ENCODE peak calls at places on chromosomes 5 and 9, in eight cellular contexts. One of them, this sample, is unnamed.

GRCh38 chr5:530556-530955 is 6.3 kb upstream of the SLC9A3 start:
- DNase-seq in thyroid gland: peak
- DNase-seq in Peyer's patch: no peak
- DNase-seq in fibroblast of lung: no peak
- DNase-seq in right atrium auricular region: no peak
- DNase-seq in AG04450: no peak
- DNase-seq in spleen: peak
- DNase-seq in cardiac muscle cell: no peak
- DNase-seq in this sample: no peak

GRCh38 chr5:125151150-125151932 is 404.9 kb upstream of the ZNF608 start:
- DNase-seq in thyroid gland: no peak
- DNase-seq in Peyer's patch: no peak
- DNase-seq in fibroblast of lung: peak
- DNase-seq in right atrium auricular region: no peak
- DNase-seq in AG04450: no peak
- DNase-seq in spleen: no peak
- DNase-seq in cardiac muscle cell: no peak
- DNase-seq in this sample: no peak

GRCh38 chr9:6827370-6827949 is 69.7 kb downstream of the KDM4C start:
- DNase-seq in thyroid gland: no peak
- DNase-seq in Peyer's patch: no peak
- DNase-seq in fibroblast of lung: peak
- DNase-seq in right atrium auricular region: no peak
- DNase-seq in AG04450: peak
- DNase-seq in spleen: no peak
- DNase-seq in cardiac muscle cell: peak
- DNase-seq in this sample: peak

GRCh38 chr9:98506422-98507054 is 202.2 kb downstream of the GABBR2 start:
- DNase-seq in thyroid gland: no peak
- DNase-seq in Peyer's patch: no peak
- DNase-seq in fibroblast of lung: no peak
- DNase-seq in right atrium auricular region: no peak
- DNase-seq in AG04450: no peak
- DNase-seq in spleen: no peak
- DNase-seq in cardiac muscle cell: no peak
- DNase-seq in this sample: no peak

GRCh38 chr5:176609724-176610429 is at the start of gene GPRIN1:
- DNase-seq in thyroid gland: peak
- DNase-seq in Peyer's patch: peak
- DNase-seq in fibroblast of lung: peak
- DNase-seq in right atrium auricular region: no peak
- DNase-seq in AG04450: no peak
- DNase-seq in spleen: peak
- DNase-seq in cardiac muscle cell: peak
- DNase-seq in this sample: peak

GRCh38 chr5:34048143-34048542 is 5.1 kb upstream of the C1QTNF3 start:
- DNase-seq in thyroid gland: no peak
- DNase-seq in Peyer's patch: no peak
- DNase-seq in fibroblast of lung: no peak
- DNase-seq in right atrium auricular region: no peak
- DNase-seq in AG04450: no peak
- DNase-seq in spleen: no peak
- DNase-seq in cardiac muscle cell: no peak
- DNase-seq in this sample: no peak

GRCh38 chr5:113520429-113520828 is 6.9 kb downstream of the YTHDC2 start:
- DNase-seq in thyroid gland: no peak
- DNase-seq in Peyer's patch: no peak
- DNase-seq in fibroblast of lung: peak
- DNase-seq in right atrium auricular region: no peak
- DNase-seq in AG04450: no peak
- DNase-seq in spleen: no peak
- DNase-seq in cardiac muscle cell: no peak
- DNase-seq in this sample: peak

GRCh38 chr9:131590907-131591844 is 45.9 kb downstream of the PRRT1B start:
- DNase-seq in thyroid gland: peak
- DNase-seq in Peyer's patch: peak
- DNase-seq in fibroblast of lung: peak
- DNase-seq in right atrium auricular region: peak
- DNase-seq in AG04450: peak
- DNase-seq in spleen: peak
- DNase-seq in cardiac muscle cell: peak
- DNase-seq in this sample: peak

GRCh38 chr5:8585230-8586018 is 716.5 kb downstream of the MTRR start:
- DNase-seq in thyroid gland: no peak
- DNase-seq in Peyer's patch: no peak
- DNase-seq in fibroblast of lung: peak
- DNase-seq in right atrium auricular region: no peak
- DNase-seq in AG04450: no peak
- DNase-seq in spleen: no peak
- DNase-seq in cardiac muscle cell: no peak
- DNase-seq in this sample: no peak

GRCh38 chr9:136743639-136744211 is 985 bp upstream of the LCN10 start:
- DNase-seq in thyroid gland: no peak
- DNase-seq in Peyer's patch: no peak
- DNase-seq in fibroblast of lung: no peak
- DNase-seq in right atrium auricular region: no peak
- DNase-seq in AG04450: no peak
- DNase-seq in spleen: no peak
- DNase-seq in cardiac muscle cell: no peak
- DNase-seq in this sample: no peak

GRCh38 chr9:136740971-136741884 is 1.5 kb downstream of the LCN10 start:
- DNase-seq in thyroid gland: peak
- DNase-seq in Peyer's patch: peak
- DNase-seq in fibroblast of lung: peak
- DNase-seq in right atrium auricular region: no peak
- DNase-seq in AG04450: no peak
- DNase-seq in spleen: no peak
- DNase-seq in cardiac muscle cell: peak
- DNase-seq in this sample: no peak

GRCh38 chr9:136744747-136745146 is 2.0 kb upstream of the LCN10 start:
- DNase-seq in thyroid gland: no peak
- DNase-seq in Peyer's patch: no peak
- DNase-seq in fibroblast of lung: no peak
- DNase-seq in right atrium auricular region: no peak
- DNase-seq in AG04450: no peak
- DNase-seq in spleen: no peak
- DNase-seq in cardiac muscle cell: no peak
- DNase-seq in this sample: no peak

GRCh38 chr9:136741885-136742568 is 713 bp downstream of the LCN10 start:
- DNase-seq in thyroid gland: peak
- DNase-seq in Peyer's patch: peak
- DNase-seq in fibroblast of lung: no peak
- DNase-seq in right atrium auricular region: no peak
- DNase-seq in AG04450: no peak
- DNase-seq in spleen: peak
- DNase-seq in cardiac muscle cell: no peak
- DNase-seq in this sample: no peak

DNA sequence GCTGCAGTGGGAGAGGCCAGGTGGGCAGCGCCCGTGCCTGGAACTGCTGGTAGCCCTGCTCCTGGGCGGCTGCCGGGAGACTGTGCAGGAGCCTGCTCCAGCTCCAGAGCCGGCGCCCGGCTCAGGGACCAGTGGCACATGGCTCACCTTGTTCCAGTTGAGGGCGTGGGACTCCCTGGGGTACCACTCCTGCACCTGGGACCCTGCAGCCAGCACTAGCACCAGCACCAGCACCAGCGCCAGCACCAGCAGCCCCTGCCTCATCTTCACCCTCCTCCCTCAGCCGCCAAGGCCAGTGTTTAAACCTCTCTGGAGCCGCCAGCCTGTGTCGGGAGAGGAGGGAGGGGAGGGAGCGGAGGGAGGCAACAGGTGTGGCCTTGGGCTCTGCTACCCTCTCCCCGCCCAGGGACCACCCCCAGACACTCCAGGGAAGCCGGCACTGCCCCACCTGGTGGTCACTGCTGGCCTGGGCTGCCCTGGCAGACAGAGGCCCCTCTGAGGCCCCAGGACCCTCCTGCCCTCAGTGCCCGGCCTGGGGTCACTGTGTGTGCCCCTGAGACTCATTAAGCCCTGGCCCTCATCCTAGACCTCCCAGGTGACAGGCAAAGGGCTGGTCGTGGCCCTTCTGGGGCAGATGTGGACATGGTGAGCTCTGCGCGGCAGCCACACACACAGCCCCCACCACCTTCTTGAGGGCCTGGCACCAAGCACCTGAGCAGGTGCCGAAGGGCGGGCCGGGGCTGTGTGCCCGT is at the start of gene LCN10:
- DNase-seq in thyroid gland: peak
- DNase-seq in Peyer's patch: no peak
- DNase-seq in fibroblast of lung: no peak
- DNase-seq in right atrium auricular region: no peak
- DNase-seq in AG04450: no peak
- DNase-seq in spleen: no peak
- DNase-seq in cardiac muscle cell: no peak
- DNase-seq in this sample: no peak
- TF ChIP-seq CTCF in thyroid gland: peak
- TF ChIP-seq CTCF in Peyer's patch: peak
- TF ChIP-seq CTCF in fibroblast of lung: peak
- TF ChIP-seq CTCF in right atrium auricular region: no peak
- TF ChIP-seq CTCF in AG04450: peak
- TF ChIP-seq CTCF in spleen: no peak
- TF ChIP-seq CTCF in cardiac muscle cell: peak
- TF ChIP-seq CTCF in this sample: peak

DNA sequence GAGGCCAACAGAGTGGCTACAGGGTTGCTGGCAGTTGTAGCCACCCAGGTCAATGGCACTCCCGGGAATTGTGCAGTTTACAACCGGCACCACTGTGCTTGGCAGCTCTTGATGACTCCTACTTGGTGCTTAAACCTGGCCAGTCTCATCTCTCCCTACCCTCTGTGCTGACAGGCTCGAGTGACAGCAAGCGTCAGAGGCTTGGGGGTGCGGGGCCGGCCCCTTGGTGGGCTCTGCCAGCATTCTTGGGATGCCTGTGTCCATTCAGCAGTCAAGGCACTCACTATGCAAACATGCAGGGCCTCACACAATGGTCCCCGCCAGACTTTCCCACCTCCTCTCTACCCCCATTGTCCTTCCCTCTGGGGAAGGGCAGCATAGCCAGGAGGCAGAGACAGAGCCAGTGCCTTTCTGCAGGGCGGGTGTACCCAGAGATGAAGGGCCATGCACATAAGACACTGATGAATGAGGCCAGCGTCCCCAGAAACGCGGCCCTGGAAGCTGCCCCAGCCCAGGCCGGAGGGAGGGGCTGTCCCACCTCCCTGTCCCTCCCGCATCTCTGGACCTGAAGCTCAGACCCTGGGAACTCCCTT is 26.3 kb upstream of the NOTCH1 start:
- DNase-seq in thyroid gland: peak
- DNase-seq in Peyer's patch: no peak
- DNase-seq in fibroblast of lung: peak
- DNase-seq in right atrium auricular region: no peak
- DNase-seq in AG04450: peak
- DNase-seq in spleen: no peak
- DNase-seq in cardiac muscle cell: peak
- DNase-seq in this sample: peak
- H3K4me3 ChIP-seq in thyroid gland: no peak
- H3K4me3 ChIP-seq in Peyer's patch: no peak
- H3K4me3 ChIP-seq in fibroblast of lung: no peak
- H3K4me3 ChIP-seq in right atrium auricular region: no peak
- H3K4me3 ChIP-seq in AG04450: no peak
- H3K4me3 ChIP-seq in spleen: no peak
- H3K4me3 ChIP-seq in cardiac muscle cell: no peak
- H3K4me3 ChIP-seq in this sample: no peak

DNA sequence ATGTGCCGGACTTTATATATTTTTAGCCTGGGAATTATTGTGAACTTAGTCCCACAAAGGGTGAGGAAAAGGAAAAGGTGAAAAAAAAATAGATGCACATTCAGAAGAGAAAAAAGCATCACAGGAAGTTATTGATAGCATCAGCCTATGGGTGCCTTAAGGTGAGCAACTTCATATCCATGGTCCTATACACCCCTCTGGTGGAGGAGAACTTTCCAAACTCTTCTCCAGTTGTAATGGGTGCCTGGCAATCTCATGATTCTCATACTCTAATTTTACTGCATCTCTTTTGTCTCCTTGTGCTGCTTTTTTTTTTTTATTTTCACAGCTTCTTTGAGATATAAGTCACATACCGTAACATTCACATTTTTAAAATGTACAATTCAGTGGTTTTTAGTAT is 107.4 kb downstream of the JAKMIP2 start:
- DNase-seq in thyroid gland: no peak
- DNase-seq in Peyer's patch: no peak
- DNase-seq in fibroblast of lung: no peak
- DNase-seq in right atrium auricular region: no peak
- DNase-seq in AG04450: no peak
- DNase-seq in spleen: no peak
- DNase-seq in cardiac muscle cell: no peak
- DNase-seq in this sample: no peak
- TF ChIP-seq CTCF in thyroid gland: no peak
- TF ChIP-seq CTCF in Peyer's patch: no peak
- TF ChIP-seq CTCF in fibroblast of lung: no peak
- TF ChIP-seq CTCF in right atrium auricular region: no peak
- TF ChIP-seq CTCF in AG04450: no peak
- TF ChIP-seq CTCF in spleen: no peak
- TF ChIP-seq CTCF in cardiac muscle cell: peak
- TF ChIP-seq CTCF in this sample: no peak

DNA sequence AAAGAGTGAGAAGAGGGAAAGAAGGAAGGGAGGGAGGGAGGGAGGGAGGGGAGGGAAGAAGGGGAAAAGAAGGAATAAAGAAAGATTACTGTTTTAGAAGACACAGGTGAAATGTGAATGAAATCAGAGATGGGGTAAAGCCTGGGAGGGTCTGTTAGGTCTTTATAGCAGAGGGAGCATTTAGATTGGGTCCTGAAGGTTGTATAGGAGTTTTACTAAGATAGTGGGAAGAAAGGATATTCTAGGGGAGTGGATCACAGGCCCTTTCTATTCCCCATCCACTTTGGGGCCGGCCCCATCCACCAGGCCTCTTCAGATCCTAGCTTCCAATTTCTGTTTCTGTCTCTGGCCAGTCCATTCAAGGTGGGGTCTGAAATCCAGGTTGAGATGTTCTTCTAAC is 35.5 kb downstream of the C9orf50 start:
- DNase-seq in thyroid gland: no peak
- DNase-seq in Peyer's patch: no peak
- DNase-seq in fibroblast of lung: no peak
- DNase-seq in right atrium auricular region: no peak
- DNase-seq in AG04450: no peak
- DNase-seq in spleen: no peak
- DNase-seq in cardiac muscle cell: no peak
- DNase-seq in this sample: no peak
- H3K4me3 ChIP-seq in thyroid gland: no peak
- H3K4me3 ChIP-seq in Peyer's patch: no peak
- H3K4me3 ChIP-seq in fibroblast of lung: no peak
- H3K4me3 ChIP-seq in right atrium auricular region: no peak
- H3K4me3 ChIP-seq in AG04450: no peak
- H3K4me3 ChIP-seq in spleen: no peak
- H3K4me3 ChIP-seq in cardiac muscle cell: no peak
- H3K4me3 ChIP-seq in this sample: no peak

DNA sequence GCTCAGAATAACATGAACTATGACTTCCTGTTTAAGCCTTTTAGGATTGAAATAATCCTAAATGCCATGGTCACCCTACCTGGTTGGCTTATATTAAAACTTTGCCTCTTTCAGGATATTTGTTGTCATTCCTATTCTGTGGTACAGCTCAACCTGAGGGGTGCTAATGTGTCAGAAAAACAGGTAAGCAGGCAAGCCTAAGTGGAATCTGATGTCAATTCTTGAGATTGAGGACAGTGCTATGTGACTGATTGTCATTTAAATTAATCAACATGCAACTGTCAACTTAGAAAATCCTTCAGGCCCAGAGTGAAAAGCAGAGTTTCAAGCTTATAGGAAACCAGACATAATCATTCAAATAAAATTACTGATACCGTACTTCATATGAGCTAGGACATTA is 2.6 kb upstream of the RORB start:
- DNase-seq in thyroid gland: no peak
- DNase-seq in Peyer's patch: no peak
- DNase-seq in fibroblast of lung: no peak
- DNase-seq in right atrium auricular region: no peak
- DNase-seq in AG04450: no peak
- DNase-seq in spleen: no peak
- DNase-seq in cardiac muscle cell: no peak
- DNase-seq in this sample: no peak
- TF ChIP-seq CTCF in thyroid gland: no peak
- TF ChIP-seq CTCF in Peyer's patch: no peak
- TF ChIP-seq CTCF in fibroblast of lung: no peak
- TF ChIP-seq CTCF in right atrium auricular region: no peak
- TF ChIP-seq CTCF in AG04450: no peak
- TF ChIP-seq CTCF in spleen: no peak
- TF ChIP-seq CTCF in cardiac muscle cell: no peak
- TF ChIP-seq CTCF in this sample: no peak